ENCODE peak calls at places on chromosomes 12 and 14, in five cellular contexts. X is A549, O is K562, Y is H1, R is HepG2. N is an unnamed sample.
A peak's percentile ranks its signal among the peaks of the same experiment; 100 is the strongest.

GRCh38 chr14:92458959-92459478 is 54.6 kb upstream of the RIN3 start:
- DNase-seq in X (no peak), O (no peak), Y (no peak), R (no peak), N (no peak)

GRCh38 chr14:71764701-71765347 is 167.4 kb upstream of the RGS6 start:
- DNase-seq in X (no peak), O (no peak), Y (no peak), R (no peak), N (peak; percentile 44)

GRCh38 chr12:4145990-4146859 is 127.3 kb upstream of the CCND2 start:
- DNase-seq in X (no peak), O (no peak), Y (no peak), R (no peak), N (no peak)

GRCh38 chr14:25537846-25538455 is 488.0 kb upstream of the STXBP6 start:
- DNase-seq in X (no peak), O (peak; percentile 29), Y (peak; percentile 31), R (peak; percentile 52), N (no peak)

GRCh38 chr12:8449293-8449944 is 6.3 kb upstream of the CLEC6A start:
- DNase-seq in X (no peak), O (no peak), Y (no peak), R (no peak), N (no peak)

GRCh38 chr14:68767248-68767645 is 25.6 kb downstream of the ZFP36L1 start:
- DNase-seq in X (no peak), O (no peak), Y (no peak), R (no peak), N (no peak)

GRCh38 chr12:60209933-60210332 is 614.1 kb downstream of the SLC16A7 start:
- DNase-seq in X (no peak), O (no peak), Y (no peak), R (no peak), N (no peak)

GRCh38 chr12:16399110-16399509 is 51.7 kb downstream of the MGST1 start:
- DNase-seq in X (no peak), O (no peak), Y (no peak), R (no peak), N (no peak)

GRCh38 chr12:114186241-114187002 is 219.5 kb downstream of the TBX5 start:
- DNase-seq in X (no peak), O (no peak), Y (peak; percentile 53), R (no peak), N (no peak)

GRCh38 chr12:94550964-94551363 is 91.3 kb upstream of the CEP83 start:
- DNase-seq in X (no peak), O (no peak), Y (no peak), R (no peak), N (no peak)

GRCh38 chr14:36973806-36974442 is 198.5 kb downstream of the SLC25A21 start:
- DNase-seq in X (no peak), O (no peak), Y (no peak), R (no peak), N (peak; percentile 83)

GRCh38 chr12:18946106-18946505 is 183.4 kb upstream of the PLEKHA5 start:
- DNase-seq in X (no peak), O (no peak), Y (no peak), R (no peak), N (no peak)

GRCh38 chr12:18942669-18943068 is 186.9 kb upstream of the PLEKHA5 start:
- DNase-seq in X (no peak), O (no peak), Y (no peak), R (no peak), N (no peak)

DNA sequence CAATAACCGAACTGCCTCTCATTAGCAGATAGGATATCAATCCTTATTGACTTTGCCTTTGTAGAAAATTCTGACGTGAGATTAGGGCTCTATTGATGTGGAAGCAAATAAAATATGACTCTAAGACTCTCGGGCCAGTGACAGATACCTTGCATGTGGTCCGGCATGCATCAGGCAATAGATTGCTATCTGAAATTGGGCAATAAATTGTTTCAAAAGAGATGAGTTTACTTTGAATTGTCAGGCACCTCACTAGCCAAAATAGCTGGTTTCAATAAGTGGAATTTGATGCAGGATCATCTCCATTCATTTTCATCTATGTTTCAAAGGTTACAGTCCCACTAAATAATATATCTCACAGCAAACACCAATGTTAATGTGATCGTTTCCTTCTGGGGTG is 186.3 kb upstream of the PLEKHA5 start:
- DNase-seq in X (no peak), O (no peak), Y (no peak), R (no peak), N (no peak)
- H3K27ac ChIP-seq in X (no peak overlapping the region), O (no peak overlapping the region), Y (no peak overlapping the region), R (no peak overlapping the region), N (no peak overlapping the region)

GRCh38 chr12:57476993-57477709 is 2.5 kb downstream of the ARHGAP9 start:
- DNase-seq in X (no peak), O (no peak), Y (no peak), R (no peak), N (no peak)
- TF ChIP-seq MAFK in X (no peak), O (no peak), Y (no peak), R (no peak), N (no peak)

DNA sequence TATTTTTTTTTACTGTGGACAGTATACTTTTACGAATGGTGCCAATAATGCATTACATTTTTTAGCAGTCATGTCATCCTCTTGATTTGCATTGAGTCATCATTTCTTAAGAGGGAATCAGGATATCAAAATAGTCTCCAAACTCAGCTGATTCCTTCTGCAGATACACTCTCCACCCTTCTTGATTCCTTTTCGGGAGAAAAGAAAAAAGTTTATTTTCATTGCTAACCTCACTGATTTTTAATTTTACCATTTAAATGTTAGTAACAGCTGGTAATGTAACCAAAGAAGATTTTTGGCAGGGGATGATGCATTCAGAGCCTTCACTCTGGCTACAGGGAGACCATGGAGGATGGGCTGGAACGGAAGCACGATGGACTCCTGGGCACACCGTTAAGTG is 47.5 kb downstream of the MRPL42 start:
- DNase-seq in X (no peak), O (no peak), Y (no peak), R (no peak), N (peak; percentile 91)
- H3K27ac ChIP-seq in X (no peak overlapping the region), O (no peak overlapping the region), Y (no peak overlapping the region), R (no peak overlapping the region), N (peak overlapping the region; percentile 37)

DNA sequence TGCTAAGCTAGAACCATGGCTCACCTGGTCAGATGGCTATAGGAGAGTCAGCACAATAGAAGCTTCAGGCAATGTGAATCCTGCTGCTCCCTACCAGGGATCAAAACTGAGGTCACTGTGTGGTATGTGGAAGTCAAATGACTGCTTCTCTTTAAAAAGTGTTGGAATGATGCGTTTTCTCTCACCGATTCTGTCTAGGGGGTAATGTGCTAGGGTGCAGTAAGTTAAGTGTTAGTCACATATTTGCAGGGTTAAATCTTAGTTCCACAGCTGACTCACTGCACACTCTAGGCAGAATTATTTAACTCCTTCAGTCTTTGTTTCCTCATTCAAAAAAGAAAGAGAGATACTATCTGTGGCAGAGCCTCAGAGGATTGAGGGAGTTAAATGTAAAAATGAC is 696.6 kb downstream of the DIO2 start:
- DNase-seq in X (no peak), O (no peak), Y (no peak), R (no peak), N (peak; percentile 73)
- TF ChIP-seq MAFK in X (no peak), O (no peak), Y (no peak), R (no peak), N (peak; percentile 12)

DNA sequence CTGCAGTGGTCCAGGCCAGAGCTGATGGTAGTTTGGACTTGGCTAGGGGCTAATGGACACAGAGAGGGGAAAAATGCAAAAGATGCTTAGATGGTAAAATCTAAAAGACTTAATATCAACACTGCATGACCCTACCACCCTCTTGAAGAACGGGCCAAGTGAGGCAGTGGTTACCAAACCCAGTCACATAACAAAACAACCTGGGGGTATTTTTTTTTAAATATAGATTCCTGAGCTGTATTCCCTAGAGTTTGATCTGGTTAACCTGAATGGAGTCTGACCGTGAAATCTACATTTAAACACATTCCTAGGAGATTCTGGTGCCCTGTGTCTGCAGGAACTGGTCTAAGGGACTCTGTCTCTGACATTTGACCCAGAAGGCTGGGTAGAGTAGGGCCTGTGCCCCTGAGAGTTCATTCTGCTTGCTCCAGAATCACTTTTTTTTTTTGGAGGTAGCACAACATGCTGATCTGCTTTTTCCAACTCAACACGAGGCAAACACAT is 15.7 kb downstream of the ABHD4 start:
- DNase-seq in X (no peak), O (no peak), Y (no peak), R (no peak), N (no peak)
- H3K27ac ChIP-seq in X (peak overlapping the region; percentile 71), O (no peak overlapping the region), Y (no peak overlapping the region), R (no peak overlapping the region), N (peak overlapping the region; percentile 57)

DNA sequence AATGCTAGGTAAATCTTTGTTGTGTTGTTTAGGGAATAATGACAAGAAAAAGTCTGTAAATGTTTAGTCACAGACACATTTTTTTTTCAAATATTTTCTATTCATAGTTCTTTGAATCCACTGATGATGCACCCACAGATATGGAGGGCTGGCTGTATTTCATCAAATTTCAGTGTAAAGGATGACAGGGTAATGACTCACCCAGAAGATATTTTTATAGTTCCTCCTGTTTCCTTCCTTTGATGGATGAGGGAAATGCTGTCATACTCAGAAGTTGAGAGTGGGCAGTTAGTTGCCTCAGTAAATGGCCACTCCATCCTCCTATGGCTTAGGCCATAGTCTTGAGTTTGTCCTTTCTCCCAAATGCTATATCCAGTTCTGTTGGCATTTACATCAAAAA is 76.9 kb upstream of the REP15 start:
- DNase-seq in X (peak; percentile 53), O (no peak), Y (no peak), R (peak; percentile 11), N (peak; percentile 90)
- TF ChIP-seq MAFK in X (no peak), O (no peak), Y (no peak), R (no peak), N (no peak)